ENCODE peak calls at places on chromosomes 3 and 15, in six cellular contexts. O is Caki2, U is prostate gland, S is adrenal gland, W is NCI-H2029 treated with DMSO at 0.1 percent for 48 hours, M is NCI-H748 treated with DMSO at 0.1 percent for 48 hours. A is an unnamed sample.

GRCh38 chr3:111538687-111539086 is 3.3 kb upstream of the CD96 start:
- DNase-seq in O (no peak), U (no peak), S (no peak), W (no peak), M (no peak), A (no peak)

GRCh38 chr3:193605876-193606275 is 12.9 kb downstream of the OPA1 start:
- DNase-seq in O (peak; percentile 41), U (peak; percentile 42), S (peak; percentile 76), W (peak; percentile 30), M (peak; percentile 12), A (peak; percentile 56)

GRCh38 chr15:51260262-51260661 is 78.1 kb downstream of the CYP19A1 start:
- DNase-seq in O (no peak), U (no peak), S (no peak), W (no peak), M (no peak), A (no peak)

GRCh38 chr15:77921664-77922063 is 155.8 kb downstream of the TBC1D2B start:
- DNase-seq in O (no peak), U (no peak), S (no peak), W (no peak), M (no peak), A (no peak)

GRCh38 chr15:96334017-96334704 is 3.7 kb downstream of the NR2F2 start:
- DNase-seq in O (no peak), U (no peak), S (peak; percentile 30), W (no peak), M (no peak), A (no peak)

GRCh38 chr3:43215684-43216336 is 70.5 kb upstream of the SNRK start:
- DNase-seq in O (no peak), U (no peak), S (no peak), W (no peak), M (no peak), A (no peak)

GRCh38 chr3:135895734-135896121 is 69.8 kb upstream of the PPP2R3A start:
- DNase-seq in O (no peak), U (no peak), S (no peak), W (no peak), M (no peak), A (no peak)

GRCh38 chr15:71945012-71945411 is 134.7 kb downstream of the NR2E3 start:
- DNase-seq in O (no peak), U (no peak), S (no peak), W (no peak), M (no peak), A (no peak)

GRCh38 chr3:113532698-113533533 is 561 bp downstream of the SIDT1 start:
- DNase-seq in O (no peak), U (peak; percentile 26), S (peak; percentile 29), W (no peak), M (no peak), A (no peak)

GRCh38 chr3:72079369-72079872 is 294.5 kb upstream of the PROK2 start:
- DNase-seq in O (no peak), U (no peak), S (no peak), W (no peak), M (no peak), A (no peak)

GRCh38 chr3:44825264-44825925 is 36.3 kb upstream of the TMEM42 start:
- DNase-seq in O (peak; percentile 26), U (no peak), S (no peak), W (no peak), M (no peak), A (no peak)

GRCh38 chr15:37009288-37009687 is 91.1 kb downstream of the MEIS2 start:
- DNase-seq in O (no peak), U (no peak), S (no peak), W (no peak), M (no peak), A (no peak)

A was measured in pons.